ENCODE peak calls at places on chromosomes 1 and 21, in four cellular contexts. N, F, G and U are unnamed samples.

GRCh38 chr1:58844176-58844575 is 60.3 kb upstream of the JUN start:
- DNase-seq in G (no peak), F (no peak), N (no peak), U (no peak)

GRCh38 chr1:89739013-89739843 is 81.6 kb upstream of the LRRC8D start:
- DNase-seq in G (no peak), N (peak), F (no peak), U (no peak)

GRCh38 chr1:192311281-192311680 is 5.5 kb upstream of the RGS21 start:
- DNase-seq in G (no peak), N (peak), F (no peak), U (no peak)

GRCh38 chr1:93061895-93062792 is 16.9 kb upstream of the MTF2 start:
- DNase-seq in F (no peak), N (peak), G (no peak), U (no peak)

GRCh38 chr1:154608522-154609294 is 722 bp upstream of the ADAR start:
- DNase-seq in N (peak), F (no peak), G (no peak), U (no peak)

GRCh38 chr1:159141584-159142518 is 29.6 kb upstream of the CADM3 start:
- DNase-seq in F (no peak), G (no peak), N (no peak), U (no peak)

GRCh38 chr21:43005635-43006034 is 31.3 kb downstream of the PKNOX1 start:
- DNase-seq in F (no peak), N (no peak), G (no peak), U (no peak)

GRCh38 chr1:62832276-62832675 is 48.3 kb downstream of the ATG4C start:
- DNase-seq in F (no peak), G (no peak), N (no peak), U (no peak)

GRCh38 chr1:109361649-109362048 is 36.1 kb downstream of the SORT1 start:
- DNase-seq in F (no peak), G (no peak), N (no peak), U (no peak)

GRCh38 chr1:227895828-227896685 is 51.7 kb downstream of the WNT9A start:
- DNase-seq in F (no peak), G (no peak), N (no peak), U (no peak)

GRCh38 chr1:64550946-64551345 is 81.0 kb downstream of the CACHD1 start:
- DNase-seq in N (no peak), F (no peak), G (no peak), U (no peak)

GRCh38 chr1:46804926-46805325 is 6.1 kb downstream of the CYP4B1 start:
- DNase-seq in F (no peak), N (no peak), G (no peak), U (no peak)

GRCh38 chr1:19036049-19036546 is 79.6 kb upstream of the IFFO2 start:
- DNase-seq in G (no peak), N (no peak), F (no peak), U (no peak)

DNA sequence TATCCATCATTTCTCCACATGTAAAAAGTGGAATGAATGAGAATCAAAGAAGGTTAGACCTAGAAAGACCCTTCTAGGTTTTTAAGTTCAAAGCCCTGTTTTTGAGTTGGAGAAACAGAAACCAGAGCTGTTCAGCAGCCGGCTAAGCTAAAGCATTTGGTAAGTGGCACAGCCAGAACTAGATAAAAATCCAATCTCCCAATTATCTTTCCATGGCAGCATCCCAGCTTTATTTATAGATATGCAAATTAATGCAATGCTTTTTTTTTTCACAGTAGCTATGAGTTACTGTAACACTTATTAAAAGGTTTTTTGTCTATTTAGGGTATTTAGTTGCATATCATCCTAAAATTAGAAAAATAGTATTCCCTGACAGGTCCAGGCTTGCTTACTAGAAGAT is 85.1 kb downstream of the NIBAN1 start:
- DNase-seq in N (no peak), F (no peak), G (no peak), U (no peak)
- TF ChIP-seq SPI1 in N (no peak), F (no peak), G (no peak), U (no peak)

GRCh38 chr1:151371340-151371739 is 1.2 kb downstream of the SELENBP1 start:
- DNase-seq in G (peak), N (no peak), F (no peak), U (no peak)
- TF ChIP-seq POLR2AphosphoS5 in G (no peak), N (no peak), F (no peak), U (no peak)

DNA sequence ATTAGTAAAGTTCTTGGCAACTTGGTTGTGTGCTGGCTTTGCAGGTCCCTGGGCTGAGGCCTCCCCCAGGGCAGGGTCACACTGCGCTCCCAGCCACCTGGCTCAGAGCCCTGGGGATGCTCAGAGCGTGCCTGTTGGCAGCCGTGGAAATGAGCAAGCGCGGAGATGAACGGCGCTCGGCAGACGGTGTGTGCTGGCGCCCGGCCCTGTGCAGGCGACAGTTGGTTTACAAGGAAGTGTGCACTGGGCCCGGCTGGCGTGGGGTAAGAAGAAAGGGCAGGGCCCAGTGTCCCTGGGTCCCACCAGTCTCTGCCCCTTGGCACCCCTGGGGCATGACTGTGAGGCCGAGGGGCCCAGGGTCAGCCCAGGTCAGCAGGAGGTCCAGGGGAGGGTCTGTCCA is 25.7 kb upstream of the PEX10 start:
- DNase-seq in G (no peak), F (no peak), N (no peak), U (no peak)
- TF ChIP-seq SPI1 in G (no peak), F (no peak), N (no peak), U (no peak)

GRCh38 chr1:84108900-84109578 is 35.0 kb upstream of the PRKACB start:
- DNase-seq in F (no peak), G (no peak), N (no peak), U (no peak)
- TF ChIP-seq POLR2AphosphoS5 in F (no peak), G (no peak), N (no peak), U (no peak)

DNA sequence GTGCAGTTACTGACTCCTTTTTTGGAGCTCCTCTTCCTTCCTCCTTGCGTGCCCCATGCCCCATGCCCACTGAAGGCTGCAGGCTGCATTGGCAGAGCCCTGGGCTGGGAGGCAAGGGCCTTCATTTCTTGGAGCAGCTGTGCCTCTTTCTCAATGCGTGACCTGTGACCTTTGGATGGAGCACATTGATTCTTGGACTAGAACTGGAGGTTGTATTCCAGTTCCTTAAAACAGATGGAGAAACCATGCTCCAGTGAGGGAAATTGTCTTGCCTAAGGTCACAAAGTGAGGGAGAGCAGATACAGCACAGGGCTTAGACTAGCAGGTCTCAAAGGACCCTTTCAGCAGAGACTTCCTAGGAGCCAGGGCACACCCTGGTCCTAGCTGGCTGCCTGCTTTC is 9.0 kb downstream of the TMEM269 start:
- DNase-seq in G (no peak), F (no peak), N (no peak), U (no peak)
- TF ChIP-seq SPI1 in G (no peak), F (no peak), N (no peak), U (no peak)

GRCh38 chr1:206863266-206863665 is 2.2 kb upstream of the IL20 start:
- DNase-seq in N (no peak), G (no peak), F (no peak), U (no peak)

GRCh38 chr1:206864939-206865671 is at the start of gene IL20:
- DNase-seq in G (peak), F (peak), N (peak), U (peak)

GRCh38 chr1:206867716-206868115 is 2.3 kb downstream of the IL20 start:
- DNase-seq in F (no peak), G (no peak), N (no peak), U (no peak)

GRCh38 chr1:206867261-206867660 is 1.8 kb downstream of the IL20 start:
- DNase-seq in G (no peak), N (no peak), F (no peak), U (no peak)

DNA sequence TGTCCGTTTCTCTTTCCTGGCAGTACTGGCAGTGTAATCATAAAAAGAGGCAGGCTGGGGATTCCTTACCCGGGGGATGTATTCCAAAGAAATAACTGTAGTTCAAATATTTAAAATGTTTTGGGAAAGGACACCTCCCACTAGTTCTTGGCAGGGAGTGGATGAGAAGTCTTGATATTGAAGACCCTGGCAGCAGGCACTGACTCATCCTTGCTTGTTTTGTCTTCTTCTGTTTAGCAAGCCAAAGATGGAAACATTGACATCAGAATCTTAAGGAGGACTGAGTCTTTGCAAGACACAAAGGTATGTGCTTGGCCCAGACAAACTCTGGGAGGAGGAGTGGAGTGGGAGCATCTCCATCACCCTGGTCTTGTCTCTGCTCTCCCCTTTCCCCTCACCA is 639 bp downstream of the IL20 start:
- DNase-seq in N (no peak), F (no peak), G (no peak), U (no peak)
- TF ChIP-seq POLR2AphosphoS5 in N (no peak), F (no peak), G (no peak), U (no peak)

GRCh38 chr1:15152318-15153183 is 996 bp upstream of the TMEM51 start:
- DNase-seq in G (no peak), N (peak), F (no peak), U (no peak)
- TF ChIP-seq SPI1 in G (no peak), N (no peak), F (no peak), U (no peak)

GRCh38 chr1:151907363-151908139 is 1.8 kb downstream of the THEM4 start:
- DNase-seq in N (no peak), G (no peak), F (no peak), U (no peak)
- TF ChIP-seq POLR2AphosphoS5 in N (peak), G (no peak), F (no peak), U (no peak)

DNA sequence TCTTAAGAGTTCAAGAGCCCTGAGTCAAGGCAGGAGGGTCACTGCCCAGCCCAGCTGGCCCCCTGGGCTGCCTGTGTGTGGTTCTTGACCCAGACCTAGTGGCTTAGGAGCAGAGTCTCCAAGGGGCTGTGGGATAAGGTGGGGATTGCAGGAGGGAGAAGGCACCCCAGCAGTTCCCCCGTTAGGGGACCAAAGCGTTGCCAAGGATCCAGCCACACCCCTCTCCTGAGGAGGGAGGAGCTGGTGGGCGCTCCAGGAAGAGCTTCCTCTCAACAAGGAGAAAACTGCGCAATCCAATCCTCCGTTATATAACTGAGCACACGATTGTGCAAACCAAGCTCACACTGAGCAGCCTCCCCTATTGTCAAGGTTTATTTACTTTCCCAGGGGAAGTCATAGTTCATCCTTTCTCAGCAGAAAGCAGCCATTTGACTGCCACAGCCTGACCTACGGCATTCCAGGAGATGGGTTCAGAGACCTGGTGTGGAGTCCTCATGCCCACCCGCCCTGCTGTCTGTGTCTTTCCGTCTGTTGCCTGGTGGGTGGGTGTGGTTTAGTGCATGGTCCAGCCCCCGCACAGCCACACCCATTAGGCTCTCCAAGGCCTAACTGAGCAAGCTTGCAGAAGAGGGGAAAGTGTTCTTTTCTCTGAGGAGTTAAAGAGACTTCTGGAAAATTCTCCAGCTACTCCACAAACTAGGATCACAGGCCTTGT is 3.5 kb downstream of the EPHX1 start:
- DNase-seq in N (peak), F (no peak), G (peak), U (no peak)
- TF ChIP-seq SPI1 in N (no peak), F (no peak), G (peak), U (no peak)